ENCODE peak calls at places on chromosomes 5 and 9, in nine cellular contexts. U, R, X, M, J, B, S, Z and E are unnamed samples.

GRCh38 chr5:31581498-31582099 is 49.5 kb downstream of the C5orf22 start:
- DNase-seq in U (no peak), R (no peak), X (peak; percentile 29), M (no peak), J (peak; percentile 27), B (peak; percentile 5), S (no peak), Z (peak; percentile 33), E (no peak)

GRCh38 chr5:10283927-10284635 is 23.6 kb downstream of the CMBL start:
- DNase-seq in U (peak; percentile 74), R (peak; percentile 83), X (peak; percentile 84), M (peak; percentile 97), J (peak; percentile 87), B (peak; percentile 67), S (peak; percentile 29), Z (peak; percentile 79), E (peak; percentile 81)

GRCh38 chr9:109411818-109412352 is 86.2 kb downstream of the PTPN3 start:
- DNase-seq in U (peak; percentile 20), R (no peak), X (peak; percentile 28), M (no peak), J (peak; percentile 52), B (no peak), S (no peak), Z (no peak), E (no peak)

GRCh38 chr9:133627341-133627740 is 8.8 kb upstream of the DBH start:
- DNase-seq in U (no peak), R (no peak), X (no peak), M (no peak), J (no peak), B (no peak), S (no peak), Z (no peak), E (no peak)

GRCh38 chr5:43631182-43631910 is 28.4 kb downstream of the NNT start:
- DNase-seq in U (peak; percentile 39), R (peak; percentile 3), X (peak; percentile 38), M (no peak), J (peak; percentile 72), B (peak; percentile 31), S (no peak), Z (peak; percentile 69), E (peak; percentile 16)

GRCh38 chr9:84206801-84207200 is 133.8 kb downstream of the SLC28A3 start:
- DNase-seq in U (no peak), R (no peak), X (no peak), M (no peak), J (peak; percentile 5), B (no peak), S (no peak), Z (no peak), E (no peak)

GRCh38 chr5:8895599-8895998 is 650.3 kb downstream of the SEMA5A start:
- DNase-seq in U (no peak), R (no peak), X (no peak), M (no peak), J (no peak), B (no peak), S (no peak), Z (no peak), E (no peak)

GRCh38 chr9:87885484-87886189 is 3.0 kb downstream of the SPATA31E1 start:
- DNase-seq in U (no peak), R (no peak), X (no peak), M (no peak), J (no peak), B (no peak), S (no peak), Z (no peak), E (no peak)

GRCh38 chr9:133540336-133541025 is 6.0 kb downstream of the ADAMTSL2 start:
- DNase-seq in U (no peak), R (no peak), X (no peak), M (no peak), J (no peak), B (no peak), S (no peak), Z (no peak), E (no peak)